ENCODE peak calls at places on chromosome 20, in four cellular contexts. D is HCT116, V is HepG2, S is K562. L is an unnamed sample.

GRCh38 chr20:37880726-37881591 is 22.0 kb upstream of the VSTM2L start:
- DNase-seq in D (no peak), V (peak; percentile 70), S (peak; percentile 71), L (peak; percentile 96)

GRCh38 chr20:53579581-53580375 is 13.9 kb downstream of the ZNF217 start:
- DNase-seq in D (no peak), V (peak; percentile 99), S (peak; percentile 37), L (no peak)

GRCh38 chr20:13671500-13672288 is 33.0 kb upstream of the TASP1 start:
- DNase-seq in D (no peak), V (no peak), S (no peak), L (no peak)

GRCh38 chr20:2822073-2822472 is 5.9 kb downstream of the TMEM239 start:
- DNase-seq in D (no peak), V (no peak), S (peak; percentile 68), L (no peak)

GRCh38 chr20:63181226-63181625 is 34.7 kb downstream of the YTHDF1 start:
- DNase-seq in D (no peak), V (no peak), S (no peak), L (no peak)

GRCh38 chr20:57435498-57436222 is 44.5 kb downstream of the RBM38 start:
- DNase-seq in D (peak; percentile 88), V (peak; percentile 99), S (peak; percentile 73), L (no peak)

GRCh38 chr20:18176318-18176785 is 38.7 kb downstream of the KAT14 start:
- DNase-seq in D (no peak), V (peak; percentile 56), S (peak; percentile 29), L (no peak)

GRCh38 chr20:34715384-34715783 is 11.2 kb downstream of the TP53INP2 start:
- DNase-seq in D (no peak), V (no peak), S (no peak), L (no peak)

GRCh38 chr20:61099786-61100185 is 152.3 kb upstream of the CDH4 start:
- DNase-seq in D (no peak), V (no peak), S (no peak), L (no peak)

GRCh38 chr20:35972445-35972844 is 4.1 kb downstream of the CNBD2 start:
- DNase-seq in D (no peak), V (no peak), S (no peak), L (peak; percentile 81)

GRCh38 chr20:13683833-13684232 is 45.1 kb upstream of the TASP1 start:
- DNase-seq in D (no peak), V (peak; percentile 40), S (no peak), L (no peak)

GRCh38 chr20:57844626-57845596 is 135.1 kb upstream of the PMEPA1 start:
- DNase-seq in D (no peak), V (no peak), S (no peak), L (no peak)

GRCh38 chr20:41232971-41233926 is 84.3 kb downstream of the ZHX3 start:
- DNase-seq in D (no peak), V (no peak), S (no peak), L (no peak)

GRCh38 chr20:56776345-56776744 is 147.2 kb downstream of the TFAP2C start:
- DNase-seq in D (no peak), V (no peak), S (no peak), L (no peak)

GRCh38 chr20:63150911-63151531 is 64.9 kb downstream of the YTHDF1 start:
- DNase-seq in D (no peak), V (no peak), S (no peak), L (no peak)

GRCh38 chr20:37464611-37465010 is 56.4 kb upstream of the NNAT start:
- DNase-seq in D (no peak), V (no peak), S (no peak), L (no peak)

GRCh38 chr20:50980851-50981713 is 22.5 kb downstream of the MOCS3 start:
- DNase-seq in D (peak; percentile 41), V (peak; percentile 79), S (peak; percentile 81), L (peak; percentile 83)

GRCh38 chr20:19885981-19886665 is 128.1 kb downstream of the RIN2 start:
- DNase-seq in D (no peak), V (peak; percentile 73), S (no peak), L (no peak)

GRCh38 chr20:34953960-34954359 is 1.6 kb downstream of the GSS start:
- DNase-seq in D (no peak), V (no peak), S (no peak), L (no peak)

GRCh38 chr20:20461526-20461925 is 93.6 kb downstream of the INSM1 start:
- DNase-seq in D (no peak), V (no peak), S (no peak), L (no peak)

GRCh38 chr20:60867589-60867988 is 384.5 kb upstream of the CDH4 start:
- DNase-seq in D (no peak), V (no peak), S (no peak), L (no peak)

GRCh38 chr20:11296951-11297350 is 620.7 kb upstream of the BTBD3 start:
- DNase-seq in D (no peak), V (no peak), S (no peak), L (no peak)

GRCh38 chr20:22412977-22413868 is 171.1 kb downstream of the FOXA2 start:
- DNase-seq in D (no peak), V (no peak), S (no peak), L (no peak)

GRCh38 chr20:24938498-24938897 is 10.6 kb upstream of the CST7 start:
- DNase-seq in D (no peak), V (no peak), S (no peak), L (no peak)

GRCh38 chr20:53513168-53513488 is 80.5 kb downstream of the ZNF217 start:
- DNase-seq in D (no peak), V (no peak), S (no peak), L (no peak)

GRCh38 chr20:39108746-39109145 is 146.6 kb downstream of the DHX35 start:
- DNase-seq in D (no peak), V (peak; percentile 50), S (no peak), L (no peak)

GRCh38 chr20:47359533-47360206 is 3.2 kb upstream of the ZMYND8 start:
- DNase-seq in D (no peak), V (no peak), S (no peak), L (no peak)

GRCh38 chr20:47357296-47358051 is 975 bp upstream of the ZMYND8 start:
- DNase-seq in D (peak; percentile 58), V (peak; percentile 100), S (peak; percentile 91), L (peak; percentile 42)

GRCh38 chr20:47360207-47360488 is 3.6 kb upstream of the ZMYND8 start:
- DNase-seq in D (no peak), V (peak; percentile 69), S (no peak), L (no peak)

GRCh38 chr20:47358052-47358671 is 1.7 kb upstream of the ZMYND8 start:
- DNase-seq in D (no peak), V (peak; percentile 67), S (no peak), L (no peak)

DNA sequence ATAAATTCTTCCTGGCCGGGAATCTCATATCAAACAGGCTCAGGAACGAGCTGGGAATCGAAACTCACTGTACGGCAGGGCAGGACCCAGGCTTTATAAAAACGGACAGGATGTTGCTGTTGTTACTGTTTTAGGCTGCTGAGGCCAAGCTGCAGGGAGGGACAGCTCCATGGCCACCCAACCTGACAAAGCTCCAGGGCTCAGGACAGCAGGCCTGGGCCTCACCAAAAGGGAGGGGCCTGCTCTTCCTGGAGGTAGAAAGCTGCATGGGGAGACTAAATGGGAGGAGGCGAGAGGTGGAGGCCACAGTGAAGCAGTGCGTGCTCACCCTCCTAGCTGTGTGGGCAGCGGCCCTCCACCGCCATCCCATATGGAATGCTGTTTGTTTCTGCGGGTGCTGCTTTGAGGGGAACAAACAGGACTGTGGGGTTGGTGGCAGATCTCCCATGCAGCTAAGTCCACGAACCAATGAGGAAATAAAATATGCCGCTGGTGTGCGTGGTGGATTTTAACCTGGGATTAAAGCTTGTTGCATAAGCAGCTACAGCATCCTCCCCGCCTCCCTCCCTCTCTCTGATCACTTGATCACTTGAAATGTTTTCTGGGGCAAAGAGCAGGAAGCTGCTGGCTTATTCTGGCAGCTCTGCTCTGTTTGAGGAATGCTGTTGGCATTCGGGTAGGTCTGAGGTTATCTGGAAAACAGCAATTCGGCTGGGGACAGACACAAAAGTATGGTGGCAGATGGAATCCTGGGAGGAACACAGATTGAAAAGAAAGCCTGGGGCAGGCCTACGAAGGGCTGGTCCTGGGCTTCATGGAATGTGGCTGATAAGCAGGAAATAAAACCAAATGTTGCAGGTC is 2.4 kb upstream of the ZMYND8 start:
- DNase-seq in D (peak; percentile 49), V (peak; percentile 100), S (peak; percentile 90), L (peak; percentile 67)
- TF ChIP-seq ELF1 in D (no peak), V (peak; percentile 83), S (peak; percentile 52), L (peak; percentile 48)

GRCh38 chr20:49276201-49276894 is 1.5 kb downstream of the ZNFX1 start:
- DNase-seq in D (no peak), V (no peak), S (peak; percentile 52), L (no peak)
- TF ChIP-seq ELF1 in D (no peak), V (no peak), S (no peak), L (no peak)

DNA sequence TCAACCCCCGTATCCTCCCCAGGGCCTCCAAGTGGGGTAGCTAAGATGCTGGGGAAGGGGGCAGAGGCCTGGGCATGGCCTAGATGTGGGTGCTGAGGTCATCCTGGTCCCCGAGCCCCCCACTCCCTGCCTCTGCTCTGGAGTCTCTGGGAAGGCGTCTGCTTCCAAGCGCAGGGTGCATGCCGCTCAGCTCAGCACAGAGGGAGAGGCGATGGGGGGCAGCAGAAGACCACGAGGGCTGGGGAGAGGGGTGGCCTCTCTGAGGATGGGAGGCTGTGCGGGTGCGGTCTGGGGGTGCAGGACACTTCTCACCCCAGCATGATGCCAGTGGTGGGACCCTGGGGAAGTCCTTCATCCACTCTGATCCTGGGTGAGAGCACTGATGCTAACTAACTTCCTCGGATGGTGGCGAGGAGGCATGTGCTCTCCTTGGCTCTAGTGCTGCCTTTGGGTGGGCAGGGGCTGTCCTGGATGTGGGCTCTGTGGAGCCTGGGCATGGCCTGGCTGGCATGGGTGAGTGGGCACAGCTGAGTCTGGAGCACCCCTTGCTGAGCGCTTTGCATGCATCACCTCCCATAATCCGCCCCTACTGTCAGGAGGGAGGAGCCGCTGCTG is 34.6 kb downstream of the EFCAB8 start:
- DNase-seq in D (no peak), V (no peak), S (no peak), L (no peak)
- TF ChIP-seq ELF1 in D (no peak), V (no peak), S (no peak), L (no peak)

GRCh38 chr20:32527447-32528055 is 57.6 kb downstream of the NOL4L start:
- DNase-seq in D (no peak), V (no peak), S (no peak), L (peak; percentile 79)

GRCh38 chr20:32524871-32525501 is 60.1 kb downstream of the NOL4L start:
- DNase-seq in D (no peak), V (no peak), S (no peak), L (peak; percentile 73)

GRCh38 chr20:32526561-32526960 is 58.6 kb downstream of the NOL4L start:
- DNase-seq in D (no peak), V (no peak), S (no peak), L (no peak)

GRCh38 chr20:32527052-32527446 is 58.1 kb downstream of the NOL4L start:
- DNase-seq in D (no peak), V (no peak), S (no peak), L (no peak)

GRCh38 chr20:32526125-32526524 is 59.0 kb downstream of the NOL4L start:
- DNase-seq in D (no peak), V (no peak), S (no peak), L (no peak)
- TF ChIP-seq ELF1 in D (no peak), V (no peak), S (no peak), L (no peak)